ENCODE peak calls at places on chromosomes 16 and 17, in five cellular contexts. B, Z, Y, P and J are unnamed samples.

GRCh38 chr17:48150602-48151001 is 43.0 kb downstream of the SNX11 start:
- DNase-seq in Y (no peak), P (no peak), B (no peak), Z (no peak), J (no peak)

GRCh38 chr16:57341062-57341440 is 17.5 kb upstream of the CCL22 start:
- DNase-seq in B (no peak), Z (no peak), Y (no peak), P (no peak), J (no peak)

GRCh38 chr17:19412984-19413383 is 2.0 kb downstream of the RNF112 start:
- DNase-seq in P (no peak), Y (no peak), Z (no peak), B (no peak), J (no peak)

GRCh38 chr17:10842658-10843057 is 4.8 kb upstream of the PIRT start:
- DNase-seq in Y (no peak), Z (no peak), B (no peak), P (no peak), J (no peak)

GRCh38 chr17:81200695-81201580 is 21.8 kb downstream of the CEP131 start:
- DNase-seq in B (peak), P (peak), Y (no peak), Z (peak), J (no peak)

GRCh38 chr16:67857547-67858233 is 10.2 kb upstream of the CENPT start:
- DNase-seq in Y (no peak), B (peak), P (no peak), Z (peak), J (no peak)

GRCh38 chr16:15961060-15961511 is 11.7 kb downstream of the ABCC1 start:
- DNase-seq in Y (peak), P (peak), Z (no peak), B (no peak), J (peak)

GRCh38 chr17:55267777-55268648 is 3.3 kb downstream of the HLF start:
- DNase-seq in Y (no peak), P (no peak), B (no peak), Z (no peak), J (no peak)

GRCh38 chr17:77735341-77736206 is 222.9 kb upstream of the TNRC6C start:
- DNase-seq in P (no peak), B (peak), Z (peak), Y (no peak), J (no peak)

GRCh38 chr16:81738831-81739496 is 40.1 kb upstream of the PLCG2 start:
- DNase-seq in Z (no peak), B (no peak), Y (no peak), P (no peak), J (no peak)

GRCh38 chr17:49557204-49558024 is 18.3 kb upstream of the NXPH3 start:
- DNase-seq in Y (no peak), Z (peak), P (peak), B (peak), J (peak)

GRCh38 chr16:89033304-89033703 is 56.3 kb upstream of the CBFA2T3 start:
- DNase-seq in Y (no peak), Z (no peak), P (no peak), B (no peak), J (no peak)

GRCh38 chr17:44004761-44005526 is 522 bp downstream of the NAGS start:
- DNase-seq in Y (no peak), B (peak), P (no peak), Z (no peak), J (peak)

GRCh38 chr16:25493136-25493811 is 198.5 kb upstream of the HS3ST4 start:
- DNase-seq in Z (no peak), B (no peak), Y (no peak), P (no peak), J (no peak)